ENCODE peak calls at places on chromosomes 4 and X, in four cellular contexts. P, O, E and Q are unnamed samples.

GRCh38 chr4:1323635-1324442 is 23.2 kb upstream of the UVSSA start:
- DNase-seq in O (no peak), P (peak), E (no peak), Q (no peak)

GRCh38 chr4:74037076-74037475 is 1.4 kb downstream of the CXCL3 start:
- DNase-seq in E (no peak), P (no peak), O (no peak), Q (no peak)

GRCh38 chr4:122065149-122065548 is 87.0 kb upstream of the BLTP1 start:
- DNase-seq in O (no peak), P (no peak), E (no peak), Q (no peak)

GRCh38 chrX:24334473-24334872 is 20.6 kb upstream of the SUPT20HL2 start:
- DNase-seq in O (no peak), P (no peak), E (no peak), Q (no peak)

GRCh38 chr4:149120331-149121014 is 678.3 kb upstream of the NR3C2 start:
- DNase-seq in P (no peak), O (no peak), E (no peak), Q (no peak)

GRCh38 chrX:25277574-25277973 is 261.8 kb upstream of the ARX start:
- DNase-seq in E (no peak), O (no peak), P (no peak), Q (no peak)

GRCh38 chr4:56668267-56668666 is 12.8 kb downstream of the HOPX start:
- DNase-seq in P (peak), O (no peak), E (no peak), Q (no peak)

GRCh38 chr4:184930026-184930425 is 88.3 kb upstream of the HELT start:
- DNase-seq in O (no peak), E (no peak), P (no peak), Q (no peak)

GRCh38 chr4:16785800-16786527 is 112.5 kb downstream of the LDB2 start:
- DNase-seq in E (no peak), P (no peak), O (no peak), Q (no peak)

GRCh38 chrX:1453951-1454785 is 1.5 kb upstream of the ASMTL start:
- DNase-seq in O (no peak), E (peak), P (peak), Q (no peak)

GRCh38 chrX:6226053-6226645 is 2.5 kb downstream of the NLGN4X start:
- DNase-seq in O (peak), E (no peak), P (no peak), Q (peak)

GRCh38 chr4:140240237-140240636 is 86.3 kb upstream of the MAML3 start:
- DNase-seq in E (no peak), O (peak), P (no peak), Q (peak)